ENCODE peak calls at places on chromosomes 7 and 10, in four cellular contexts. One of them, this sample, is unnamed.

GRCh38 chr10:89458289-89458688 is 43.9 kb downstream of the IFIT5 start:
- DNase-seq in NCI-H526 treated with DMSO at 0.1 percent for 48 hours: no peak
- DNase-seq in left ventricle myocardium inferior: no peak
- DNase-seq in NB4: no peak
- DNase-seq in this sample: no peak

GRCh38 chr10:3783721-3784432 is 1.1 kb downstream of the KLF6 start:
- DNase-seq in NCI-H526 treated with DMSO at 0.1 percent for 48 hours: peak; percentile 37
- DNase-seq in left ventricle myocardium inferior: peak; percentile 80
- DNase-seq in NB4: peak; percentile 83
- DNase-seq in this sample: peak; percentile 61

GRCh38 chr10:128070161-128070560 is 56.1 kb downstream of the MKI67 start:
- DNase-seq in NCI-H526 treated with DMSO at 0.1 percent for 48 hours: no peak
- DNase-seq in left ventricle myocardium inferior: no peak
- DNase-seq in NB4: no peak
- DNase-seq in this sample: no peak

GRCh38 chr7:28774529-28775057 is 183.5 kb downstream of the TRIL start:
- DNase-seq in NCI-H526 treated with DMSO at 0.1 percent for 48 hours: no peak
- DNase-seq in left ventricle myocardium inferior: no peak
- DNase-seq in NB4: no peak
- DNase-seq in this sample: no peak

GRCh38 chr10:34288634-34289033 is 526.5 kb downstream of the PARD3 start:
- DNase-seq in NCI-H526 treated with DMSO at 0.1 percent for 48 hours: no peak
- DNase-seq in left ventricle myocardium inferior: no peak
- DNase-seq in NB4: no peak
- DNase-seq in this sample: no peak

GRCh38 chr7:131511071-131511470 is 45.4 kb downstream of the PODXL start:
- DNase-seq in NCI-H526 treated with DMSO at 0.1 percent for 48 hours: no peak
- DNase-seq in left ventricle myocardium inferior: no peak
- DNase-seq in NB4: no peak
- DNase-seq in this sample: no peak

GRCh38 chr7:94803821-94804220 is 103.6 kb upstream of the PPP1R9A start:
- DNase-seq in NCI-H526 treated with DMSO at 0.1 percent for 48 hours: no peak
- DNase-seq in left ventricle myocardium inferior: no peak
- DNase-seq in NB4: no peak
- DNase-seq in this sample: no peak

GRCh38 chr7:12756841-12757240 is 69.4 kb downstream of the ARL4A start:
- DNase-seq in NCI-H526 treated with DMSO at 0.1 percent for 48 hours: no peak
- DNase-seq in left ventricle myocardium inferior: no peak
- DNase-seq in NB4: no peak
- DNase-seq in this sample: no peak

GRCh38 chr7:30549933-30550493 is 44.7 kb upstream of the GARS1 start:
- DNase-seq in NCI-H526 treated with DMSO at 0.1 percent for 48 hours: no peak
- DNase-seq in left ventricle myocardium inferior: no peak
- DNase-seq in NB4: peak; percentile 26
- DNase-seq in this sample: no peak

GRCh38 chr7:36949711-36950600 is 225.7 kb upstream of the AOAH start:
- DNase-seq in NCI-H526 treated with DMSO at 0.1 percent for 48 hours: no peak
- DNase-seq in left ventricle myocardium inferior: no peak
- DNase-seq in NB4: peak; percentile 91
- DNase-seq in this sample: no peak

GRCh38 chr7:131224996-131225395 is 102.7 kb upstream of the MKLN1 start:
- DNase-seq in NCI-H526 treated with DMSO at 0.1 percent for 48 hours: no peak
- DNase-seq in left ventricle myocardium inferior: no peak
- DNase-seq in NB4: no peak
- DNase-seq in this sample: no peak

GRCh38 chr10:526651-527312 is 162.7 kb downstream of the DIP2C start:
- DNase-seq in NCI-H526 treated with DMSO at 0.1 percent for 48 hours: no peak
- DNase-seq in left ventricle myocardium inferior: no peak
- DNase-seq in NB4: peak; percentile 32
- DNase-seq in this sample: no peak

GRCh38 chr7:149455175-149455950 is 5.5 kb downstream of the ZNF777 start:
- DNase-seq in NCI-H526 treated with DMSO at 0.1 percent for 48 hours: no peak
- DNase-seq in left ventricle myocardium inferior: no peak
- DNase-seq in NB4: no peak
- DNase-seq in this sample: no peak

GRCh38 chr10:24891823-24892222 is 60.6 kb downstream of the PRTFDC1 start:
- DNase-seq in NCI-H526 treated with DMSO at 0.1 percent for 48 hours: no peak
- DNase-seq in left ventricle myocardium inferior: no peak
- DNase-seq in NB4: no peak
- DNase-seq in this sample: no peak